ENCODE peak calls at places on chromosome X, in eight cellular contexts. N is astrocyte of the spinal cord, X is GM12865, L is endothelial cell of umbilical vein, G is B cell, M is body of pancreas, J is prostate gland, C is mucosa of descending colon. O is an unnamed sample.
A peak's percentile ranks its signal among the peaks of the same experiment; 100 is the strongest.

GRCh38 chrX:105694839-105695238 is 127.5 kb upstream of the NRK start:
- DNase-seq in N (no peak), X (no peak), L (no peak), G (no peak), M (no peak), J (no peak), C (no peak), O (no peak)

GRCh38 chrX:17968367-17968766 is 107.3 kb upstream of the RAI2 start:
- DNase-seq in N (no peak), X (no peak), L (no peak), G (no peak), M (no peak), J (no peak), C (no peak), O (no peak)

GRCh38 chrX:21725498-21725897 is 32.4 kb downstream of the SMPX start:
- DNase-seq in N (peak; percentile 33), X (no peak), L (no peak), G (peak; percentile 17), M (no peak), J (no peak), C (no peak), O (no peak)

GRCh38 chrX:40998123-40998522 is 87.1 kb upstream of the USP9X start:
- DNase-seq in N (no peak), X (no peak), L (no peak), G (no peak), M (peak; percentile 25), J (no peak), C (no peak), O (no peak)

GRCh38 chrX:1224954-1225353 is 12.5 kb upstream of the CRLF2 start:
- DNase-seq in N (no peak), X (peak; percentile 76), L (no peak), G (no peak), M (no peak), J (no peak), C (no peak), O (no peak)

GRCh38 chrX:1589356-1590130 is 1.9 kb upstream of the AKAP17A start:
- DNase-seq in N (no peak), X (peak; percentile 23), L (no peak), G (no peak), M (no peak), J (no peak), C (no peak), O (no peak)

GRCh38 chrX:1202251-1202650 is 10.2 kb downstream of the CRLF2 start:
- DNase-seq in N (no peak), X (no peak), L (no peak), G (no peak), M (no peak), J (no peak), C (no peak), O (no peak)

GRCh38 chrX:49001521-49002090 is 458 bp downstream of the GRIPAP1 start:
- DNase-seq in N (peak; percentile 27), X (peak; percentile 70), L (peak; percentile 50), G (peak; percentile 71), M (peak; percentile 8), J (no peak), C (no peak), O (peak; percentile 28)

DNA sequence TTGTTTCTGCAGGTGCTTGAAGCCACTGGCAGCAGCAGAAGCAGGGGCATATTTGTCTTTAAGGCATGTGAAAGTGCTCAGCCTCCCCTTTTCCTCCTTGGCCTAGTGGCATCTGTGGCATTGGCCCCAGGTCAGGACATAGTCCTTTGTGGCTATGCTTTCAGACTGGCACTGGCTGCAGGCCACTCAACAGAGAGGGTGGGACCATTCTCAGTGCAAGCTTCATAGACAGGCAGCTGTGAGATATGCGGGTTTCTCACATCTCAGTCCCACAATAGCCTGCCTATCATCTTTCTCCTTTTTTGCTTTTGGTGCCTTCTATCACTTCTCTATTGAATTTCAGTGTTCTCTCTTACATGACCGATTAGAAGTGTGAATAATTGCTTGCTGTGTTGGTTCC is 104.8 kb downstream of the ACTRT1 start:
- DNase-seq in N (no peak), X (no peak), L (no peak), G (no peak), M (no peak), J (no peak), C (no peak), O (no peak)
- TF ChIP-seq CTCF in N (no peak), X (no peak), L (no peak), G (no peak), M (no peak), J (no peak), C (no peak), O (no peak)

GRCh38 chrX:47628980-47629379 is 750 bp downstream of the CFP start:
- DNase-seq in N (no peak), X (peak; percentile 65), L (no peak), G (no peak), M (no peak), J (no peak), C (no peak), O (no peak)
- TF ChIP-seq CTCF in N (no peak), X (peak; percentile 22), L (no peak), G (no peak), M (no peak), J (no peak), C (no peak), O (peak; percentile 36)

DNA sequence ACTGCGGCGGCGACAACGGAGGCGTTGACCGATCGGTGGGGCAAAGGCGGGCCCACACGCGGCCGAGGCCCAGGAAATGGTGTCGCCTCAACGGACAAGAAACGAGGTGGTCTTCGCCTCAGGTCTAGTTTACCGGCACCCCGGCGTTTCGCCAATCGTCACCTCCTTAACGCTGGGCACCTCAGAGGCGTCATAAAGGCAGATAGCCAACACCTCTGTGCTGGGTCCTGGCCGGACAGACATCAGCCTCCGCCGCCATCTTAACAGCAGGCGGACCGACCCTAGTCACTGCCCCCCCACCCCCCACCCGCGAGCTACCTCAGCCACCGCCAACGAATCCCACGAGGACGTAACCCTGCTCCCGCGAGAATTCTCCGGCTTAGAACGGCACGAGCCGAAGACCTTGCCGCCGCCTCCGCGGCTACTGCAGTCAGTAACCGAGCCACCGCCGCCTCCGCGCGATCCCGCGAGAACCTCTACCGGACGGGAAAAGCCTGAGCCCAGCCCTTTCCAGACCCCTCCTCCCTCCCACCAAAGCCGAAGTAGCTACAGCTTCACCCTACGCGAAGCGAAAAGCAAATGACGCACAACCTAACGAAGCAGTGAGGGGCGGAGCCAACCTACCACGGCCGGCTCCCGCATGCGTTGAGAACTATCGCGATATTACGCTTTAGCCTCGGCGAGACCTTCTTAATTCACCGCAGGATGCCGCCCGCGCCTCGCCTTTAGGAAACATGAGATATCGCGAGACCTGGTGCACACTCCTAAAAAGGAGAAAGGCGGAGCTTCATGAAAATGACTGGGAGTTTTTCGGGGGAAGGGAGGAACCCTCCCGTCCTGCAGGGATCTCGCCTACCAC is 2.7 kb downstream of the HUWE1 start:
- DNase-seq in N (peak; percentile 98), X (peak; percentile 98), L (peak; percentile 99), G (peak; percentile 92), M (peak; percentile 96), J (peak; percentile 94), C (peak; percentile 91), O (peak; percentile 81)
- TF ChIP-seq CTCF in N (no peak), X (no peak), L (no peak), G (no peak), M (no peak), J (peak; percentile 14), C (no peak), O (no peak)

DNA sequence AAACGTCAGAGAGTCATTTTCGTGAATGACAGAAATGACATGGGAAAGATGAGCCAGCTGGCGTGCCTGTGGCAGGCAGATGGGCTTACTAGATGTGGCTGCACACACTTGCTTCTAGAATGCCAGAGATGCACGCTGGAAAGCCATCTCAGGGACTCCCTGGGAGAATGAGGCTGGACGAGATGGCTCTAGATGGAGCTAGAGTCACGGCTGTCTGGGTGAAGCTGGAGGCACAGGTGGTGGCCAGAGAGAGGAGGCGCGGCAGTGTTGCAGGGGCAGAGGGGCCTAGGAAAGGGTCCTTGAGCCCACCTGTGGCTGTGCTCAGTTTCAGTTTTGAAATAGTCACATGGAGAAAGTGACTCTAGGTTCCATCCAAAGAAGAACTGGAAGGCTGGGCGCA is 26.0 kb downstream of the TKTL1 start:
- DNase-seq in N (no peak), X (no peak), L (no peak), G (no peak), M (no peak), J (no peak), C (no peak), O (no peak)
- TF ChIP-seq CTCF in N (peak; percentile 10), X (no peak), L (no peak), G (no peak), M (no peak), J (no peak), C (no peak), O (peak; percentile 42)

GRCh38 chrX:130268500-130269170 is at the start of gene ZNF280C:
- DNase-seq in N (peak; percentile 94), X (peak; percentile 96), L (peak; percentile 91), G (peak; percentile 91), M (peak; percentile 92), J (peak; percentile 71), C (peak; percentile 91), O (peak; percentile 88)
- TF ChIP-seq CTCF in N (peak; percentile 26), X (peak; percentile 18), L (peak; percentile 21), G (peak; percentile 23), M (peak; percentile 37), J (peak; percentile 22), C (no peak), O (no peak)

GRCh38 chrX:9033179-9033578 is 748 bp downstream of the FAM9B start:
- DNase-seq in N (no peak), X (no peak), L (no peak), G (no peak), M (no peak), J (no peak), C (no peak), O (no peak)
- TF ChIP-seq CTCF in N (no peak), X (no peak), L (no peak), G (no peak), M (no peak), J (no peak), C (no peak), O (no peak)

O was measured in GM10248.